ENCODE peak calls at places on chromosomes 2 and 18, in five cellular contexts. R is endothelial cell of umbilical vein, J is H9, T is neural progenitor cell, Y is HCT116. X is an unnamed sample.

GRCh38 chr2:119659601-119660342 is 19.2 kb upstream of the TMEM177 start:
- DNase-seq in Y (peak; percentile 22), R (peak; percentile 52), J (peak; percentile 50), T (peak; percentile 62), X (no peak)

GRCh38 chr2:61182059-61182383 is 20.0 kb downstream of the C2orf74 start:
- DNase-seq in R (no peak), Y (no peak), T (no peak), J (no peak), X (no peak)

GRCh38 chr18:33987206-33987605 is 237.5 kb downstream of the NOL4 start:
- DNase-seq in J (no peak), R (no peak), T (peak; percentile 14), Y (no peak), X (no peak)

GRCh38 chr2:179460530-179460929 is 195.9 kb upstream of the SESTD1 start:
- DNase-seq in R (peak; percentile 69), Y (peak; percentile 83), J (no peak), T (no peak), X (no peak)

GRCh38 chr2:54945401-54946219 is 104.6 kb downstream of the RTN4 start:
- DNase-seq in Y (no peak), T (no peak), R (no peak), J (no peak), X (no peak)

GRCh38 chr2:55425449-55425848 is 5.8 kb upstream of the CCDC88A start:
- DNase-seq in R (peak; percentile 78), T (no peak), Y (no peak), J (no peak), X (no peak)

GRCh38 chr18:77208969-77209368 is 40.7 kb upstream of the GALR1 start:
- DNase-seq in R (peak; percentile 57), J (no peak), Y (no peak), T (no peak), X (no peak)

GRCh38 chr2:136116111-136116812 is 1.7 kb downstream of the CXCR4 start:
- DNase-seq in T (peak; percentile 88), R (no peak), Y (no peak), J (no peak), X (peak; percentile 87)

GRCh38 chr2:47065343-47065742 is 89.8 kb downstream of the STPG4 start:
- DNase-seq in Y (no peak), T (no peak), J (no peak), R (no peak), X (no peak)

GRCh38 chr2:214261683-214262082 is 149.2 kb upstream of the VWC2L start:
- DNase-seq in J (no peak), R (no peak), Y (no peak), T (no peak), X (no peak)

GRCh38 chr2:170716851-170717598 is 1.9 kb downstream of the SP5 start:
- DNase-seq in Y (no peak), R (peak; percentile 35), J (peak; percentile 86), T (peak; percentile 92), X (peak; percentile 75)

GRCh38 chr18:32280911-32281310 is 91.1 kb downstream of the MEP1B start:
- DNase-seq in R (no peak), Y (no peak), T (no peak), J (no peak), X (no peak)

GRCh38 chr2:64524604-64525322 is 635 bp downstream of the AFTPH start:
- DNase-seq in T (peak; percentile 78), R (no peak), J (peak; percentile 48), Y (no peak), X (peak; percentile 23)

GRCh38 chr18:45664824-45665763 is 49.8 kb downstream of the SLC14A2 start:
- DNase-seq in Y (peak; percentile 37), J (peak; percentile 62), R (peak; percentile 65), T (peak; percentile 78), X (no peak)

GRCh38 chr2:98883780-98884211 is 52.2 kb downstream of the CRACDL start:
- DNase-seq in J (no peak), T (no peak), Y (no peak), R (no peak), X (no peak)

GRCh38 chr18:63022429-63023022 is 297.0 kb downstream of the BCL2 start:
- DNase-seq in Y (no peak), R (no peak), T (peak; percentile 59), J (peak; percentile 76), X (no peak)

GRCh38 chr18:56873441-56874140 is 222.4 kb downstream of the WDR7 start:
- DNase-seq in T (peak; percentile 66), Y (no peak), J (peak; percentile 68), R (peak; percentile 68), X (no peak)

GRCh38 chr2:1633092-1633721 is 111.1 kb downstream of the PXDN start:
- DNase-seq in J (no peak), T (no peak), R (no peak), Y (no peak), X (no peak)

DNA sequence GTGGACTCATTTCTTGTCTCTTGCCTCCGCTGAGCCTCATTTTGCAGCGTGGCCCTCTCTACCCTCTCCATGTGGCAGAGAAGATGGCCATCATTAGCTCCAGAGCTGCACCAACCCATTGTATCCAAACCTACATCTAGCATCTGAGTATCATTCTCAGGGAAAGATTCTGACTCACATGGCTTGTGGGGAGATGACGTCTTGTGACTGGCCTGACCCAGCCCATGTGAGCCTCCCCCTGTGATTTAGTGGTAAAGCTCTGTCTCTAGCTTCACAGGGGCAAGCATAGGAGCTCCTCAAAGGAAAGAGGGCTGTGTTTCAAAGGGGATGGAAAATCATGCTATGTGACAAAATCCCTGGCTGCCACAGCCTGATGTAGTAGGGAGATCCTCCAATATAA is 87.4 kb upstream of the RBMS1 start:
- DNase-seq in T (no peak), Y (no peak), J (no peak), R (no peak), X (no peak)
- H3K9ac ChIP-seq in T (no peak overlapping the region), Y (no peak overlapping the region), J (no peak overlapping the region), R (no peak overlapping the region), X (no peak overlapping the region)

DNA sequence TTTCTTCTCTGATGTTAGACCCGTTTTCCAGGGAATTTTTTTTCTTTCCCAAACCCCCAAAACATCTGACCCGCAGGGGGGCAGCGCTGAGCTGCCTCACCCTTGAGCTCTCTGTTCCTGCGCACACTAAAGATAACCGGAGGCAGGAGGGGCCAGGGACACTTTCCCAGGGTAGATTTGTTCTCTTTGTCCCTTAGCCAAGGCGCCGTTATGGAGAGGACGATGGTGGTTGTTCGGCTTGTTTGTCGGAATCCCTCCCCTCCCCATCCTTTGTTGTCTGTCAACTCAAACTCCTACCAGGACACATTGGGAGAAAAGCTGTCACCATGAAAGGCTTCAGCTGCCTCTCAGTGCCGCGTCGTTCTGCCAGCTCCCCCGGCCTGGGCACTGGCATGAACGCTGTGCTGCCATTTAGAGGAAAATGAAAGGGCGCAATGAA is 62.3 kb downstream of the RND3 start:
- DNase-seq in Y (no peak), J (peak; percentile 78), T (peak; percentile 72), R (peak; percentile 76), X (no peak)
- TF ChIP-seq CTCF in Y (no peak), J (peak; percentile 51), T (peak; percentile 39), R (peak; percentile 49), X (no peak)

GRCh38 chr2:58027029-58027428 is 19.6 kb upstream of the VRK2 start:
- DNase-seq in Y (no peak), J (no peak), R (no peak), T (no peak), X (no peak)

GRCh38 chr2:58032016-58032750 is 14.4 kb upstream of the VRK2 start:
- DNase-seq in Y (no peak), R (no peak), J (no peak), T (no peak), X (no peak)

GRCh38 chr2:58032751-58033055 is 13.9 kb upstream of the VRK2 start:
- DNase-seq in R (no peak), T (no peak), J (no peak), Y (no peak), X (no peak)

GRCh38 chr2:58033530-58033929 is 13.1 kb upstream of the VRK2 start:
- DNase-seq in J (no peak), T (no peak), R (no peak), Y (no peak), X (no peak)

GRCh38 chr2:58030789-58031188 is 15.8 kb upstream of the VRK2 start:
- DNase-seq in J (no peak), T (no peak), Y (no peak), R (no peak), X (no peak)
- H3K9ac ChIP-seq in J (no peak overlapping the region), T (no peak overlapping the region), Y (no peak overlapping the region), R (no peak overlapping the region), X (no peak overlapping the region)

GRCh38 chr2:112577756-112578155 is 6.7 kb upstream of the CHCHD5 start:
- DNase-seq in T (peak; percentile 16), J (no peak), Y (no peak), R (no peak), X (no peak)
- TF ChIP-seq CTCF in T (peak; percentile 24), J (peak; percentile 33), Y (peak; percentile 29), R (no peak), X (no peak)